ENCODE peak calls at places on chromosome 1, in six cellular contexts. M, W, D, C, I and J are unnamed samples.

GRCh38 chr1:21261551-21262281 is 28.5 kb downstream of the ECE1 start:
- DNase-seq in M (peak; percentile 58), W (peak; percentile 88), D (peak; percentile 47), C (no peak), I (peak; percentile 94), J (peak; percentile 83)

GRCh38 chr1:3530931-3531818 is 76.7 kb downstream of the ARHGEF16 start:
- DNase-seq in M (peak; percentile 79), W (peak; percentile 83), D (peak; percentile 84), C (no peak), I (peak; percentile 82), J (peak; percentile 92)

GRCh38 chr1:172397221-172397620 is 23.3 kb upstream of the C1orf105 start:
- DNase-seq in M (peak; percentile 6), W (peak; percentile 12), D (no peak), C (peak; percentile 65), I (peak; percentile 61), J (no peak)

GRCh38 chr1:111441573-111442192 is 7.4 kb downstream of the WDR77 start:
- DNase-seq in M (peak; percentile 81), W (no peak), D (peak; percentile 29), C (no peak), I (peak; percentile 48), J (peak; percentile 43)

GRCh38 chr1:203479646-203480045 is 4.0 kb downstream of the PRELP start:
- DNase-seq in M (no peak), W (no peak), D (no peak), C (no peak), I (peak; percentile 48), J (no peak)

GRCh38 chr1:21956720-21957552 is 19.8 kb upstream of the HSPG2 start:
- DNase-seq in M (peak; percentile 77), W (no peak), D (peak; percentile 78), C (no peak), I (peak; percentile 50), J (peak; percentile 74)

GRCh38 chr1:232509570-232509969 is 120.4 kb downstream of the SIPA1L2 start:
- DNase-seq in M (no peak), W (no peak), D (no peak), C (peak; percentile 37), I (no peak), J (no peak)

GRCh38 chr1:145960468-145961108 is 2.8 kb upstream of the LIX1L start:
- DNase-seq in M (peak; percentile 67), W (no peak), D (peak; percentile 74), C (peak; percentile 50), I (peak; percentile 78), J (peak; percentile 85)

GRCh38 chr1:25697426-25698220 is 81.0 kb downstream of the MAN1C1 start:
- DNase-seq in M (peak; percentile 24), W (no peak), D (no peak), C (no peak), I (no peak), J (no peak)

GRCh38 chr1:232709339-232709738 is 79.4 kb upstream of the SIPA1L2 start:
- DNase-seq in M (no peak), W (no peak), D (no peak), C (no peak), I (peak; percentile 13), J (peak; percentile 49)

GRCh38 chr1:228010921-228011320 is 4.1 kb downstream of the WNT3A start:
- DNase-seq in M (no peak), W (no peak), D (no peak), C (no peak), I (no peak), J (no peak)

GRCh38 chr1:97457446-97458089 is 463.3 kb downstream of the DPYD start:
- DNase-seq in M (no peak), W (no peak), D (no peak), C (peak; percentile 28), I (no peak), J (no peak)

GRCh38 chr1:236516929-236517704 is 6.7 kb upstream of the LGALS8 start:
- DNase-seq in M (no peak), W (no peak), D (peak; percentile 24), C (no peak), I (peak; percentile 57), J (peak; percentile 32)

GRCh38 chr1:196148367-196148970 is 459.8 kb downstream of the KCNT2 start:
- DNase-seq in M (no peak), W (peak; percentile 56), D (no peak), C (peak; percentile 36), I (peak; percentile 56), J (peak; percentile 22)

GRCh38 chr1:81513796-81514354 is 286.9 kb upstream of the ADGRL2 start:
- DNase-seq in M (no peak), W (no peak), D (no peak), C (no peak), I (no peak), J (no peak)